ENCODE peak calls at places on chromosomes 1 and 21, in six cellular contexts. One of them, this sample, is unnamed.

GRCh38 chr21:38308010-38308784 is 51.4 kb downstream of the KCNJ15 start:
- DNase-seq in ovary: peak
- DNase-seq in right atrium auricular region: peak
- DNase-seq in astrocyte of the spinal cord: no peak
- DNase-seq in adrenal gland: peak
- DNase-seq in cardiac muscle cell: peak
- DNase-seq in this sample: no peak

GRCh38 chr1:91730781-91731732 is 154.9 kb downstream of the TGFBR3 start:
- DNase-seq in ovary: peak
- DNase-seq in right atrium auricular region: no peak
- DNase-seq in adrenal gland: peak
- DNase-seq in astrocyte of the spinal cord: peak
- DNase-seq in cardiac muscle cell: peak
- DNase-seq in this sample: no peak

GRCh38 chr1:34844252-34844634 is 15.3 kb downstream of the SMIM12 start:
- DNase-seq in cardiac muscle cell: no peak
- DNase-seq in astrocyte of the spinal cord: no peak
- DNase-seq in right atrium auricular region: no peak
- DNase-seq in adrenal gland: no peak
- DNase-seq in ovary: no peak
- DNase-seq in this sample: no peak

GRCh38 chr1:210764536-210764935 is 369.4 kb downstream of the KCNH1 start:
- DNase-seq in cardiac muscle cell: no peak
- DNase-seq in adrenal gland: no peak
- DNase-seq in astrocyte of the spinal cord: peak
- DNase-seq in right atrium auricular region: no peak
- DNase-seq in ovary: no peak
- DNase-seq in this sample: no peak

GRCh38 chr21:36732761-36733160 is 33.8 kb downstream of the SIM2 start:
- DNase-seq in right atrium auricular region: no peak
- DNase-seq in astrocyte of the spinal cord: no peak
- DNase-seq in adrenal gland: no peak
- DNase-seq in ovary: no peak
- DNase-seq in cardiac muscle cell: no peak
- DNase-seq in this sample: no peak

GRCh38 chr1:150925080-150925479 is 1.1 kb upstream of the SETDB1 start:
- DNase-seq in astrocyte of the spinal cord: no peak
- DNase-seq in right atrium auricular region: no peak
- DNase-seq in ovary: peak
- DNase-seq in adrenal gland: no peak
- DNase-seq in cardiac muscle cell: peak
- DNase-seq in this sample: no peak

GRCh38 chr21:41317458-41317857 is 857 bp downstream of the FAM3B start:
- DNase-seq in ovary: no peak
- DNase-seq in adrenal gland: no peak
- DNase-seq in right atrium auricular region: no peak
- DNase-seq in cardiac muscle cell: no peak
- DNase-seq in astrocyte of the spinal cord: no peak
- DNase-seq in this sample: no peak

GRCh38 chr21:36747815-36748381 is 49.0 kb downstream of the SIM2 start:
- DNase-seq in cardiac muscle cell: peak
- DNase-seq in adrenal gland: peak
- DNase-seq in ovary: no peak
- DNase-seq in right atrium auricular region: no peak
- DNase-seq in astrocyte of the spinal cord: no peak
- DNase-seq in this sample: no peak

GRCh38 chr1:23423415-23424170 is 955 bp downstream of the TCEA3 start:
- DNase-seq in astrocyte of the spinal cord: no peak
- DNase-seq in right atrium auricular region: no peak
- DNase-seq in adrenal gland: peak
- DNase-seq in ovary: peak
- DNase-seq in cardiac muscle cell: no peak
- DNase-seq in this sample: no peak

GRCh38 chr1:89834078-89834704 is 13.4 kb downstream of the LRRC8D start:
- DNase-seq in adrenal gland: no peak
- DNase-seq in cardiac muscle cell: no peak
- DNase-seq in astrocyte of the spinal cord: no peak
- DNase-seq in ovary: no peak
- DNase-seq in right atrium auricular region: no peak
- DNase-seq in this sample: no peak

GRCh38 chr1:42742141-42742540 is 2.1 kb upstream of the CLDN19 start:
- DNase-seq in right atrium auricular region: no peak
- DNase-seq in cardiac muscle cell: no peak
- DNase-seq in adrenal gland: no peak
- DNase-seq in astrocyte of the spinal cord: no peak
- DNase-seq in ovary: no peak
- DNase-seq in this sample: no peak

GRCh38 chr1:205805082-205805711 is 7.8 kb downstream of the SLC41A1 start:
- DNase-seq in astrocyte of the spinal cord: no peak
- DNase-seq in adrenal gland: no peak
- DNase-seq in cardiac muscle cell: no peak
- DNase-seq in ovary: no peak
- DNase-seq in right atrium auricular region: no peak
- DNase-seq in this sample: no peak

GRCh38 chr1:38815903-38816627 is 43.5 kb downstream of the RRAGC start:
- DNase-seq in cardiac muscle cell: no peak
- DNase-seq in right atrium auricular region: no peak
- DNase-seq in adrenal gland: no peak
- DNase-seq in ovary: no peak
- DNase-seq in astrocyte of the spinal cord: no peak
- DNase-seq in this sample: no peak

GRCh38 chr1:59631561-59631960 is 183.2 kb upstream of the HOOK1 start:
- DNase-seq in cardiac muscle cell: no peak
- DNase-seq in adrenal gland: no peak
- DNase-seq in right atrium auricular region: no peak
- DNase-seq in ovary: no peak
- DNase-seq in astrocyte of the spinal cord: no peak
- DNase-seq in this sample: no peak

GRCh38 chr1:78718566-78718965 is 68.9 kb downstream of the IFI44 start:
- DNase-seq in cardiac muscle cell: no peak
- DNase-seq in astrocyte of the spinal cord: peak
- DNase-seq in adrenal gland: no peak
- DNase-seq in right atrium auricular region: no peak
- DNase-seq in ovary: no peak
- DNase-seq in this sample: no peak

GRCh38 chr1:47416319-47417128 is 439 bp downstream of the FOXE3 start:
- DNase-seq in cardiac muscle cell: no peak
- DNase-seq in ovary: no peak
- DNase-seq in adrenal gland: no peak
- DNase-seq in right atrium auricular region: no peak
- DNase-seq in astrocyte of the spinal cord: no peak
- DNase-seq in this sample: no peak

GRCh38 chr1:5904551-5904950 is 87.7 kb downstream of the NPHP4 start:
- DNase-seq in right atrium auricular region: no peak
- DNase-seq in ovary: no peak
- DNase-seq in adrenal gland: peak
- DNase-seq in cardiac muscle cell: no peak
- DNase-seq in astrocyte of the spinal cord: no peak
- DNase-seq in this sample: no peak

GRCh38 chr1:19395678-19396192 is 83.6 kb downstream of the SLC66A1 start:
- DNase-seq in cardiac muscle cell: no peak
- DNase-seq in adrenal gland: no peak
- DNase-seq in ovary: no peak
- DNase-seq in right atrium auricular region: no peak
- DNase-seq in astrocyte of the spinal cord: peak
- DNase-seq in this sample: peak

GRCh38 chr1:18380288-18380687 is 100.4 kb upstream of the KLHDC7A start:
- DNase-seq in right atrium auricular region: no peak
- DNase-seq in adrenal gland: no peak
- DNase-seq in astrocyte of the spinal cord: no peak
- DNase-seq in ovary: no peak
- DNase-seq in cardiac muscle cell: no peak
- DNase-seq in this sample: no peak

GRCh38 chr1:115790356-115790755 is 21.8 kb upstream of the CASQ2 start:
- DNase-seq in right atrium auricular region: no peak
- DNase-seq in astrocyte of the spinal cord: no peak
- DNase-seq in cardiac muscle cell: no peak
- DNase-seq in ovary: no peak
- DNase-seq in adrenal gland: no peak
- DNase-seq in this sample: no peak

GRCh38 chr21:44267655-44268142 is 6.0 kb upstream of the DNMT3L start:
- DNase-seq in astrocyte of the spinal cord: no peak
- DNase-seq in ovary: no peak
- DNase-seq in right atrium auricular region: no peak
- DNase-seq in adrenal gland: no peak
- DNase-seq in cardiac muscle cell: no peak
- DNase-seq in this sample: no peak

GRCh38 chr21:46148106-46148505 is 7.3 kb downstream of the FTCD start:
- DNase-seq in adrenal gland: peak
- DNase-seq in cardiac muscle cell: no peak
- DNase-seq in right atrium auricular region: no peak
- DNase-seq in astrocyte of the spinal cord: no peak
- DNase-seq in ovary: no peak
- DNase-seq in this sample: no peak

GRCh38 chr1:168628807-168629206 is 52.4 kb downstream of the XCL1 start:
- DNase-seq in astrocyte of the spinal cord: peak
- DNase-seq in adrenal gland: no peak
- DNase-seq in ovary: no peak
- DNase-seq in right atrium auricular region: no peak
- DNase-seq in cardiac muscle cell: peak
- DNase-seq in this sample: peak

GRCh38 chr1:205598841-205599666 is 32.8 kb downstream of the ELK4 start:
- DNase-seq in ovary: peak
- DNase-seq in cardiac muscle cell: peak
- DNase-seq in astrocyte of the spinal cord: peak
- DNase-seq in right atrium auricular region: peak
- DNase-seq in adrenal gland: peak
- DNase-seq in this sample: peak

GRCh38 chr21:45598109-45598508 is 45.4 kb upstream of the PCBP3 start:
- DNase-seq in ovary: no peak
- DNase-seq in adrenal gland: no peak
- DNase-seq in cardiac muscle cell: no peak
- DNase-seq in astrocyte of the spinal cord: no peak
- DNase-seq in right atrium auricular region: no peak
- DNase-seq in this sample: no peak

GRCh38 chr21:38984568-38984967 is 178.8 kb downstream of the ETS2 start:
- DNase-seq in ovary: no peak
- DNase-seq in adrenal gland: no peak
- DNase-seq in astrocyte of the spinal cord: no peak
- DNase-seq in right atrium auricular region: no peak
- DNase-seq in cardiac muscle cell: peak
- DNase-seq in this sample: no peak

GRCh38 chr1:115136106-115136505 is 46.8 kb upstream of the TSPAN2 start:
- DNase-seq in adrenal gland: no peak
- DNase-seq in cardiac muscle cell: no peak
- DNase-seq in ovary: no peak
- DNase-seq in astrocyte of the spinal cord: no peak
- DNase-seq in right atrium auricular region: no peak
- DNase-seq in this sample: no peak

DNA sequence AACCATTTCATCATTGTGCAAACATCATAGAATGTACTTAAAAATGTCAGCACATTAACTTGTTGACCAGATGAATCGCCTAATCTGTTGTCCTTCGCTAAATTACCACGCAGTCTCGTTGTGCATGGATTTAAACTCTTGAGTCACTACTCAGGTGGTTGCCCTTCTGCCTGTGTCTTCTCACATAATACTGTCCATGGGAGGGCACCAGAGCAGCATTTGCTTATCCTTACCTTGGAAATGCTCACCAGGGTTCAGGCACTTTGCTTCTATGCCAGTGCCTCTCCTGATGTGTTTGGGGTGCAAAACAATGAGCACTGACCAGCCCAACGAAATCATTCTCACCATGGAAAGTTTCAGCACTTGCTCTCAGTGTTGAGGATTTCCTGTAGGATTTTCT is 559.9 kb downstream of the RWDD3 start:
- DNase-seq in right atrium auricular region: no peak
- DNase-seq in cardiac muscle cell: peak
- DNase-seq in astrocyte of the spinal cord: no peak
- DNase-seq in ovary: no peak
- DNase-seq in adrenal gland: no peak
- DNase-seq in this sample: no peak
- TF ChIP-seq CTCF in right atrium auricular region: no peak
- TF ChIP-seq CTCF in cardiac muscle cell: no peak
- TF ChIP-seq CTCF in astrocyte of the spinal cord: peak
- TF ChIP-seq CTCF in ovary: no peak
- TF ChIP-seq CTCF in adrenal gland: no peak
- TF ChIP-seq CTCF in this sample: no peak

GRCh38 chr1:147390185-147390542 is 147.7 kb downstream of the CHD1L start:
- DNase-seq in ovary: no peak
- DNase-seq in right atrium auricular region: no peak
- DNase-seq in adrenal gland: no peak
- DNase-seq in cardiac muscle cell: no peak
- DNase-seq in astrocyte of the spinal cord: no peak
- DNase-seq in this sample: no peak
- TF ChIP-seq CTCF in ovary: no peak
- TF ChIP-seq CTCF in right atrium auricular region: no peak
- TF ChIP-seq CTCF in adrenal gland: no peak
- TF ChIP-seq CTCF in cardiac muscle cell: no peak
- TF ChIP-seq CTCF in astrocyte of the spinal cord: no peak
- TF ChIP-seq CTCF in this sample: peak

GRCh38 chr1:222784371-222784770 is 30.5 kb upstream of the DISP1 start:
- DNase-seq in adrenal gland: no peak
- DNase-seq in ovary: no peak
- DNase-seq in cardiac muscle cell: no peak
- DNase-seq in right atrium auricular region: no peak
- DNase-seq in astrocyte of the spinal cord: no peak
- DNase-seq in this sample: no peak

GRCh38 chr1:222784916-222785315 is 29.9 kb upstream of the DISP1 start:
- DNase-seq in astrocyte of the spinal cord: no peak
- DNase-seq in cardiac muscle cell: no peak
- DNase-seq in adrenal gland: no peak
- DNase-seq in right atrium auricular region: no peak
- DNase-seq in ovary: no peak
- DNase-seq in this sample: no peak

GRCh38 chr1:222787746-222788145 is 27.1 kb upstream of the DISP1 start:
- DNase-seq in adrenal gland: no peak
- DNase-seq in ovary: no peak
- DNase-seq in astrocyte of the spinal cord: no peak
- DNase-seq in cardiac muscle cell: peak
- DNase-seq in right atrium auricular region: no peak
- DNase-seq in this sample: no peak

GRCh38 chr1:222786107-222786506 is 28.7 kb upstream of the DISP1 start:
- DNase-seq in right atrium auricular region: no peak
- DNase-seq in adrenal gland: no peak
- DNase-seq in ovary: no peak
- DNase-seq in astrocyte of the spinal cord: no peak
- DNase-seq in cardiac muscle cell: peak
- DNase-seq in this sample: no peak

GRCh38 chr1:222785553-222785952 is 29.3 kb upstream of the DISP1 start:
- DNase-seq in adrenal gland: no peak
- DNase-seq in ovary: no peak
- DNase-seq in right atrium auricular region: no peak
- DNase-seq in astrocyte of the spinal cord: no peak
- DNase-seq in cardiac muscle cell: no peak
- DNase-seq in this sample: no peak
- TF ChIP-seq CTCF in adrenal gland: no peak
- TF ChIP-seq CTCF in ovary: no peak
- TF ChIP-seq CTCF in right atrium auricular region: no peak
- TF ChIP-seq CTCF in astrocyte of the spinal cord: no peak
- TF ChIP-seq CTCF in cardiac muscle cell: no peak
- TF ChIP-seq CTCF in this sample: no peak

DNA sequence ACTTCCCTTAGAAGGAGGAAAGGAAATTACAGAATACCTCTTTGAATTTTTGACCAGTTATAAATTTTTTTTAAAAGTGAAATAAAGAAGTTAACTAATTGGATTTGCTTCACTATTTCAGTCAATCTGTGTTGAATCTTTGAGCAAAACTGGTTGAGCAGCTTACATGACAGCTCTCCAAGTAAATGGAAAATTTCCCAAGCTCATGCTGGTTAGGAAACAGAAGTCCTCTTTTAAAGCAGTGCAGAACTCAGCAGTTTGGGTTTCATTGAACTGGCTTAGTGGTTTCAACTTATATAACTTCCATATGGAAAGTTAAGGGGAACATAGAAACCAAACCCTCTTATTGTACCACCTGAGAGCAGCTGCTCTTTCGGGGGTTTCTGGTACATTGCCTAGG is 250.5 kb downstream of the PDE4B start:
- DNase-seq in cardiac muscle cell: no peak
- DNase-seq in right atrium auricular region: no peak
- DNase-seq in adrenal gland: no peak
- DNase-seq in astrocyte of the spinal cord: no peak
- DNase-seq in ovary: no peak
- DNase-seq in this sample: no peak
- TF ChIP-seq CTCF in cardiac muscle cell: no peak
- TF ChIP-seq CTCF in right atrium auricular region: no peak
- TF ChIP-seq CTCF in adrenal gland: no peak
- TF ChIP-seq CTCF in astrocyte of the spinal cord: no peak
- TF ChIP-seq CTCF in ovary: no peak
- TF ChIP-seq CTCF in this sample: no peak